ENCODE peak calls at places on chromosomes 11 and 22, in ten cellular contexts. Q is M059J; G is HEK293T; B is amniotic stem cell; T is GM12865; X is fibroblast of gingiva; L is activated T-cell treated with anti-CD3 and anti-CD28 coated beads, Interleukin-2, amount 50 U/mL, for 1 hour; J is GDM1; H is NCI-H1694; K is hepatic stellate cell. D is an unnamed sample.

GRCh38 chr11:2530855-2531200 is 86.0 kb downstream of the KCNQ1 start:
- DNase-seq in X (no peak), K (no peak), G (no peak), H (no peak), B (no peak), T (no peak), J (no peak), Q (no peak), L (no peak), D (no peak)

GRCh38 chr11:61985863-61986262 is 18.4 kb upstream of the FTH1 start:
- DNase-seq in X (no peak), B (no peak), T (no peak), G (no peak), H (no peak), L (no peak), K (no peak), J (no peak), Q (no peak), D (no peak)

GRCh38 chr11:46272816-46273427 is 4.5 kb upstream of the CREB3L1 start:
- DNase-seq in K (peak; percentile 72), J (no peak), L (no peak), H (no peak), Q (peak; percentile 81), X (peak; percentile 67), B (no peak), T (no peak), G (no peak), D (peak; percentile 2)

GRCh38 chr11:70398834-70399680 is 728 bp downstream of the CTTN start:
- DNase-seq in X (no peak), G (no peak), B (no peak), K (no peak), J (no peak), T (peak; percentile 69), Q (no peak), L (no peak), H (no peak), D (no peak)

GRCh38 chr22:17257091-17257490 is 37.9 kb upstream of the ADA2 start:
- DNase-seq in J (no peak), B (no peak), L (no peak), X (no peak), K (no peak), T (no peak), Q (no peak), H (peak; percentile 17), G (no peak), D (no peak)

GRCh38 chr11:112795896-112796686 is 165.1 kb upstream of the NCAM1 start:
- DNase-seq in J (no peak), K (no peak), X (no peak), H (no peak), Q (peak; percentile 16), L (no peak), T (no peak), B (no peak), G (no peak), D (no peak)

GRCh38 chr22:45235101-45235777 is 5.5 kb downstream of the KIAA0930 start:
- DNase-seq in B (no peak), Q (no peak), K (no peak), L (no peak), J (peak; percentile 89), G (no peak), X (no peak), H (no peak), T (peak; percentile 95), D (no peak)

GRCh38 chr22:17638182-17638431 is 450 bp upstream of the BCL2L13 start:
- DNase-seq in B (no peak), J (peak; percentile 64), Q (no peak), K (no peak), H (peak; percentile 60), L (no peak), G (peak; percentile 67), X (no peak), T (no peak), D (peak; percentile 52)

GRCh38 chr22:20402960-20403778 is 9.2 kb downstream of the ZNF74 start:
- DNase-seq in K (no peak), B (no peak), H (no peak), G (no peak), Q (no peak), X (no peak), T (no peak), J (no peak), L (no peak), D (no peak)

GRCh38 chr11:34783816-34784317 is 132.3 kb downstream of the APIP start:
- DNase-seq in X (no peak), H (no peak), J (no peak), L (no peak), T (no peak), Q (no peak), B (no peak), K (no peak), G (no peak), D (no peak)